ENCODE peak calls at places on chromosomes 2 and 18, in seven cellular contexts. One of them, this sample, is unnamed.

GRCh38 chr2:72089537-72089936 is 58.1 kb downstream of the CYP26B1 start:
- DNase-seq in occipital lobe: no peak
- DNase-seq in A172: no peak
- DNase-seq in EL: no peak
- DNase-seq in HEK293T: no peak
- DNase-seq in stimulated activated CD4-positive, alpha-beta T cell treated with anti-CD3 and anti-CD28 coated beads, Interleukin-4, amount 100 ng/mL, for 24 hours: no peak
- DNase-seq in aorta: no peak
- DNase-seq in this sample: no peak

GRCh38 chr2:222284466-222284865 is 14.3 kb downstream of the PAX3 start:
- DNase-seq in occipital lobe: no peak
- DNase-seq in A172: no peak
- DNase-seq in EL: no peak
- DNase-seq in HEK293T: no peak
- DNase-seq in stimulated activated CD4-positive, alpha-beta T cell treated with anti-CD3 and anti-CD28 coated beads, Interleukin-4, amount 100 ng/mL, for 24 hours: no peak
- DNase-seq in aorta: no peak
- DNase-seq in this sample: no peak

GRCh38 chr2:217418544-217418943 is 558.7 kb upstream of the TNP1 start:
- DNase-seq in occipital lobe: no peak
- DNase-seq in A172: no peak
- DNase-seq in EL: no peak
- DNase-seq in HEK293T: no peak
- DNase-seq in stimulated activated CD4-positive, alpha-beta T cell treated with anti-CD3 and anti-CD28 coated beads, Interleukin-4, amount 100 ng/mL, for 24 hours: no peak
- DNase-seq in aorta: no peak
- DNase-seq in this sample: no peak

GRCh38 chr2:64374686-64375085 is 79.3 kb upstream of the LGALSL start:
- DNase-seq in occipital lobe: no peak
- DNase-seq in A172: no peak
- DNase-seq in EL: no peak
- DNase-seq in HEK293T: no peak
- DNase-seq in stimulated activated CD4-positive, alpha-beta T cell treated with anti-CD3 and anti-CD28 coated beads, Interleukin-4, amount 100 ng/mL, for 24 hours: no peak
- DNase-seq in aorta: no peak
- DNase-seq in this sample: no peak

GRCh38 chr2:241768850-241769249 is 7.8 kb upstream of the GAL3ST2 start:
- DNase-seq in occipital lobe: no peak
- DNase-seq in A172: no peak
- DNase-seq in EL: no peak
- DNase-seq in HEK293T: no peak
- DNase-seq in stimulated activated CD4-positive, alpha-beta T cell treated with anti-CD3 and anti-CD28 coated beads, Interleukin-4, amount 100 ng/mL, for 24 hours: no peak
- DNase-seq in aorta: peak
- DNase-seq in this sample: no peak

GRCh38 chr18:48218285-48219022 is 190.7 kb downstream of the ZBTB7C start:
- DNase-seq in occipital lobe: no peak
- DNase-seq in A172: no peak
- DNase-seq in EL: no peak
- DNase-seq in HEK293T: no peak
- DNase-seq in stimulated activated CD4-positive, alpha-beta T cell treated with anti-CD3 and anti-CD28 coated beads, Interleukin-4, amount 100 ng/mL, for 24 hours: no peak
- DNase-seq in aorta: no peak
- DNase-seq in this sample: no peak

GRCh38 chr2:235001237-235002133 is 49.7 kb downstream of the SH3BP4 start:
- DNase-seq in occipital lobe: no peak
- DNase-seq in A172: no peak
- DNase-seq in EL: no peak
- DNase-seq in HEK293T: no peak
- DNase-seq in stimulated activated CD4-positive, alpha-beta T cell treated with anti-CD3 and anti-CD28 coated beads, Interleukin-4, amount 100 ng/mL, for 24 hours: no peak
- DNase-seq in aorta: no peak
- DNase-seq in this sample: no peak

GRCh38 chr18:64799378-64799777 is 650.5 kb upstream of the LINC00305 start:
- DNase-seq in occipital lobe: no peak
- DNase-seq in A172: no peak
- DNase-seq in EL: no peak
- DNase-seq in HEK293T: no peak
- DNase-seq in stimulated activated CD4-positive, alpha-beta T cell treated with anti-CD3 and anti-CD28 coated beads, Interleukin-4, amount 100 ng/mL, for 24 hours: no peak
- DNase-seq in aorta: no peak
- DNase-seq in this sample: no peak

GRCh38 chr2:162934191-162934590 is 95.6 kb upstream of the KCNH7 start:
- DNase-seq in occipital lobe: no peak
- DNase-seq in A172: no peak
- DNase-seq in EL: no peak
- DNase-seq in HEK293T: no peak
- DNase-seq in stimulated activated CD4-positive, alpha-beta T cell treated with anti-CD3 and anti-CD28 coated beads, Interleukin-4, amount 100 ng/mL, for 24 hours: no peak
- DNase-seq in aorta: no peak
- DNase-seq in this sample: no peak

GRCh38 chr2:108587621-108588020 is 53.4 kb downstream of the LIMS1 start:
- DNase-seq in occipital lobe: no peak
- DNase-seq in A172: peak
- DNase-seq in EL: peak
- DNase-seq in HEK293T: no peak
- DNase-seq in stimulated activated CD4-positive, alpha-beta T cell treated with anti-CD3 and anti-CD28 coated beads, Interleukin-4, amount 100 ng/mL, for 24 hours: no peak
- DNase-seq in aorta: no peak
- DNase-seq in this sample: no peak

GRCh38 chr2:232478571-232479340 is 8.9 kb downstream of the ECEL1 start:
- DNase-seq in occipital lobe: no peak
- DNase-seq in A172: no peak
- DNase-seq in EL: no peak
- DNase-seq in HEK293T: no peak
- DNase-seq in stimulated activated CD4-positive, alpha-beta T cell treated with anti-CD3 and anti-CD28 coated beads, Interleukin-4, amount 100 ng/mL, for 24 hours: no peak
- DNase-seq in aorta: peak
- DNase-seq in this sample: no peak

GRCh38 chr18:12907258-12907925 is 23.4 kb upstream of the PTPN2 start:
- DNase-seq in occipital lobe: no peak
- DNase-seq in A172: no peak
- DNase-seq in EL: peak
- DNase-seq in HEK293T: no peak
- DNase-seq in stimulated activated CD4-positive, alpha-beta T cell treated with anti-CD3 and anti-CD28 coated beads, Interleukin-4, amount 100 ng/mL, for 24 hours: no peak
- DNase-seq in aorta: no peak
- DNase-seq in this sample: no peak